ENCODE peak calls at places on chromosomes 11 and 22, in eight cellular contexts. P is left ventricle myocardium superior; B is dermis blood vessel endothelial cell; A is H7; F is hypothalamus; R is effector CD4-positive, alpha-beta T cell; H is upper lobe of right lung; T is stimulated activated CD8-positive, alpha-beta memory T cell treated with anti-CD3 and anti-CD28 coated beads, Interleukin-15, amount 100 ng/mL, for 24 hours. E is an unnamed sample.

GRCh38 chr11:123129920-123130319 is 65.1 kb downstream of the CLMP start:
- DNase-seq in P (no peak), B (no peak), A (no peak), F (no peak), R (no peak), H (no peak), T (no peak), E (no peak)

GRCh38 chr22:48660795-48661740 is 1166.6 kb downstream of the BRD1 start:
- DNase-seq in P (peak), B (no peak), A (no peak), F (no peak), R (no peak), H (no peak), T (no peak), E (no peak)

GRCh38 chr11:14908214-14908880 is 16.3 kb upstream of the CYP2R1 start:
- DNase-seq in P (no peak), B (peak), A (peak), F (no peak), R (peak), H (no peak), T (no peak), E (no peak)

GRCh38 chr11:32729976-32730375 is 64.5 kb downstream of the CCDC73 start:
- DNase-seq in P (no peak), B (no peak), A (no peak), F (no peak), R (no peak), H (no peak), T (no peak), E (no peak)

GRCh38 chr11:46299425-46300067 is 22.1 kb downstream of the CREB3L1 start:
- DNase-seq in P (no peak), B (no peak), A (peak), F (no peak), R (no peak), H (no peak), T (no peak), E (no peak)

GRCh38 chr22:46712288-46712687 is 25.8 kb downstream of the CERK start:
- DNase-seq in P (no peak), B (no peak), A (no peak), F (no peak), R (no peak), H (no peak), T (no peak), E (no peak)

GRCh38 chr11:93020248-93021088 is 51.0 kb downstream of the MTNR1B start:
- DNase-seq in P (no peak), B (no peak), A (no peak), F (no peak), R (no peak), H (no peak), T (no peak), E (no peak)

GRCh38 chr11:128463975-128464374 is 123.4 kb downstream of the ETS1 start:
- DNase-seq in P (no peak), B (no peak), A (no peak), F (no peak), R (no peak), H (no peak), T (no peak), E (no peak)

GRCh38 chr11:79170289-79170688 is 270.5 kb downstream of the TENM4 start:
- DNase-seq in P (no peak), B (no peak), A (no peak), F (no peak), R (no peak), H (no peak), T (no peak), E (no peak)

GRCh38 chr11:30433831-30434230 is 110.9 kb downstream of the ARL14EP start:
- DNase-seq in P (no peak), B (no peak), A (no peak), F (no peak), R (no peak), H (no peak), T (no peak), E (no peak)

GRCh38 chr11:131430466-131431176 is 60.2 kb downstream of the NTM start:
- DNase-seq in P (no peak), B (no peak), A (no peak), F (no peak), R (no peak), H (no peak), T (no peak), E (no peak)

GRCh38 chr11:106391771-106392412 is 314.4 kb downstream of the AASDHPPT start:
- DNase-seq in P (no peak), B (peak), A (no peak), F (no peak), R (no peak), H (no peak), T (no peak), E (no peak)

GRCh38 chr11:21582791-21583190 is 610.1 kb upstream of the ANO5 start:
- DNase-seq in P (no peak), B (no peak), A (no peak), F (no peak), R (no peak), H (no peak), T (no peak), E (no peak)

GRCh38 chr11:60706931-60707330 is 7.5 kb downstream of the MS4A8 start:
- DNase-seq in P (no peak), B (no peak), A (no peak), F (no peak), R (no peak), H (no peak), T (no peak), E (no peak)

GRCh38 chr11:89667001-89667400 is 43.1 kb upstream of the TRIM77 start:
- DNase-seq in P (no peak), B (no peak), A (no peak), F (no peak), R (no peak), H (no peak), T (no peak), E (no peak)

GRCh38 chr22:29122041-29122440 is 49.2 kb downstream of the KREMEN1 start:
- DNase-seq in P (no peak), B (no peak), A (no peak), F (no peak), R (no peak), H (no peak), T (no peak), E (no peak)

GRCh38 chr22:45785458-45785857 is 113.8 kb downstream of the ATXN10 start:
- DNase-seq in P (no peak), B (no peak), A (no peak), F (no peak), R (no peak), H (no peak), T (no peak), E (peak)

GRCh38 chr11:64788321-64789215 is 10.2 kb upstream of the SF1 start:
- DNase-seq in P (no peak), B (no peak), A (peak), F (no peak), R (no peak), H (peak), T (no peak), E (no peak)

GRCh38 chr11:73225001-73225686 is 7.1 kb downstream of the P2RY2 start:
- DNase-seq in P (no peak), B (no peak), A (peak), F (no peak), R (no peak), H (peak), T (no peak), E (no peak)

GRCh38 chr11:115256326-115257197 is 247.7 kb downstream of the CADM1 start:
- DNase-seq in P (no peak), B (no peak), A (peak), F (no peak), R (no peak), H (no peak), T (no peak), E (peak)

GRCh38 chr11:94732617-94733292 is 35.4 kb upstream of the AMOTL1 start:
- DNase-seq in P (peak), B (peak), A (no peak), F (no peak), R (no peak), H (no peak), T (no peak), E (no peak)

GRCh38 chr11:131137046-131137445 is 220.8 kb upstream of the SNX19 start:
- DNase-seq in P (no peak), B (no peak), A (no peak), F (no peak), R (no peak), H (no peak), T (no peak), E (no peak)

GRCh38 chr22:25134451-25134850 is 65.2 kb upstream of the CRYBB3 start:
- DNase-seq in P (no peak), B (no peak), A (no peak), F (no peak), R (no peak), H (no peak), T (no peak), E (no peak)

GRCh38 chr11:123694551-123694950 is 40.1 kb upstream of the SCN3B start:
- DNase-seq in P (no peak), B (no peak), A (no peak), F (no peak), R (no peak), H (no peak), T (no peak), E (no peak)

GRCh38 chr11:16780146-16780545 is 41.7 kb downstream of the C11orf58 start:
- DNase-seq in P (peak), B (no peak), A (no peak), F (no peak), R (no peak), H (peak), T (no peak), E (no peak)

GRCh38 chr11:26730711-26731460 is 9.0 kb upstream of the SLC5A12 start:
- DNase-seq in P (no peak), B (no peak), A (no peak), F (no peak), R (no peak), H (no peak), T (no peak), E (no peak)

GRCh38 chr11:95135155-95135554 is 45.5 kb downstream of the ENDOD1 start:
- DNase-seq in P (no peak), B (no peak), A (no peak), F (no peak), R (no peak), H (no peak), T (no peak), E (no peak)

GRCh38 chr22:48793949-48794348 is 1033.7 kb downstream of the BRD1 start:
- DNase-seq in P (no peak), B (no peak), A (no peak), F (no peak), R (no peak), H (no peak), T (no peak), E (no peak)

GRCh38 chr22:49880281-49880680 is 26.6 kb downstream of the ZBED4 start:
- DNase-seq in P (no peak), B (peak), A (peak), F (no peak), R (no peak), H (peak), T (no peak), E (peak)

GRCh38 chr11:93330446-93330984 is at the start of gene DEUP1:
- DNase-seq in P (peak), B (no peak), A (peak), F (no peak), R (no peak), H (peak), T (no peak), E (no peak)

GRCh38 chr11:27234043-27234668 is 128.9 kb downstream of the CCDC34 start:
- DNase-seq in P (peak), B (no peak), A (no peak), F (no peak), R (no peak), H (no peak), T (no peak), E (peak)

GRCh38 chr22:23156286-23156685 is 11.0 kb downstream of the RAB36 start:
- DNase-seq in P (no peak), B (no peak), A (peak), F (no peak), R (no peak), H (no peak), T (no peak), E (no peak)

GRCh38 chr11:110410638-110411037 is 19.1 kb upstream of the FDX1 start:
- DNase-seq in P (no peak), B (no peak), A (no peak), F (no peak), R (no peak), H (no peak), T (no peak), E (no peak)

GRCh38 chr11:82714346-82715174 is 19.1 kb downstream of the FAM181B start:
- DNase-seq in P (no peak), B (no peak), A (no peak), F (no peak), R (no peak), H (no peak), T (no peak), E (no peak)

GRCh38 chr22:50192056-50192824 is 6.5 kb downstream of the TRABD start:
- DNase-seq in P (peak), B (no peak), A (no peak), F (no peak), R (no peak), H (no peak), T (no peak), E (no peak)

GRCh38 chr11:11987503-11988022 is 20.9 kb downstream of the DKK3 start:
- DNase-seq in P (no peak), B (peak), A (no peak), F (no peak), R (no peak), H (no peak), T (no peak), E (no peak)

GRCh38 chr11:111299111-111300026 is 1.0 kb downstream of the POU2AF3 start:
- DNase-seq in P (peak), B (peak), A (peak), F (no peak), R (no peak), H (peak), T (no peak), E (peak)